ENCODE peak calls at places on chromosomes 4 and X, in five cellular contexts. Y is upper lobe of left lung, C is transverse colon, L is PC-3, E is A673. F is an unnamed sample.

GRCh38 chrX:107880054-107880610 is 54.5 kb downstream of the MID2 start:
- DNase-seq in Y (no peak), C (no peak), L (peak; percentile 33), E (no peak), F (no peak)

GRCh38 chrX:74431807-74432206 is 10.5 kb downstream of the SLC16A2 start:
- DNase-seq in Y (no peak), C (no peak), L (no peak), E (no peak), F (no peak)

GRCh38 chr4:140622333-140622958 is 53.7 kb upstream of the UCP1 start:
- DNase-seq in Y (peak; percentile 66), C (no peak), L (no peak), E (no peak), F (no peak)

GRCh38 chrX:34918091-34918736 is 24.4 kb upstream of the FAM47B start:
- DNase-seq in Y (no peak), C (no peak), L (peak; percentile 51), E (no peak), F (no peak)

GRCh38 chrX:118240359-118240758 is 105.5 kb upstream of the WDR44 start:
- DNase-seq in Y (no peak), C (no peak), L (no peak), E (no peak), F (no peak)

GRCh38 chr4:978957-979701 is 5.8 kb upstream of the DGKQ start:
- DNase-seq in Y (peak; percentile 58), C (no peak), L (no peak), E (no peak), F (no peak)

GRCh38 chrX:138986866-138987265 is 275.3 kb upstream of the FGF13 start:
- DNase-seq in Y (no peak), C (no peak), L (peak; percentile 62), E (no peak), F (no peak)

GRCh38 chrX:73916489-73916888 is 353.5 kb downstream of the CHIC1 start:
- DNase-seq in Y (no peak), C (no peak), L (no peak), E (no peak), F (no peak)

GRCh38 chr4:83516042-83516772 is 19.7 kb upstream of the GPAT3 start:
- DNase-seq in Y (no peak), C (no peak), L (peak; percentile 93), E (no peak), F (no peak)

GRCh38 chr4:119138046-119138445 is 2.4 kb downstream of the MYOZ2 start:
- DNase-seq in Y (no peak), C (no peak), L (no peak), E (peak; percentile 14), F (no peak)

GRCh38 chr4:170124391-170124790 is 34.6 kb upstream of the AADAT start:
- DNase-seq in Y (no peak), C (no peak), L (no peak), E (no peak), F (no peak)

GRCh38 chr4:181541396-181541795 is 701.8 kb upstream of the TENM3 start:
- DNase-seq in Y (no peak), C (no peak), L (no peak), E (peak; percentile 22), F (no peak)

GRCh38 chr4:172892300-172892699 is 276.3 kb upstream of the GALNT7 start:
- DNase-seq in Y (no peak), C (no peak), L (peak; percentile 52), E (peak; percentile 45), F (no peak)

GRCh38 chr4:7364979-7365378 is 69.8 kb downstream of the PSAPL1 start:
- DNase-seq in Y (no peak), C (no peak), L (no peak), E (no peak), F (no peak)

GRCh38 chr4:76087007-76087769 is 12.7 kb downstream of the ART3 start:
- DNase-seq in Y (no peak), C (peak; percentile 37), L (peak; percentile 73), E (peak; percentile 70), F (peak; percentile 66)

GRCh38 chrX:38220024-38220935 is at the start of gene SRPX:
- DNase-seq in Y (peak; percentile 75), C (peak; percentile 27), L (peak; percentile 69), E (peak; percentile 74), F (peak; percentile 26)

GRCh38 chr4:23945521-23946017 is 55.7 kb upstream of the PPARGC1A start:
- DNase-seq in Y (no peak), C (peak; percentile 16), L (peak; percentile 46), E (no peak), F (peak; percentile 36)

GRCh38 chr4:9996319-9997110 is 24.8 kb downstream of the SLC2A9 start:
- DNase-seq in Y (no peak), C (peak; percentile 76), L (no peak), E (no peak), F (no peak)

GRCh38 chrX:139826065-139827044 is 106.5 kb downstream of the ATP11C start:
- DNase-seq in Y (no peak), C (no peak), L (peak; percentile 23), E (peak; percentile 84), F (no peak)

GRCh38 chr4:3201718-3202702 is 46.9 kb upstream of the MSANTD1 start:
- DNase-seq in Y (no peak), C (peak; percentile 18), L (no peak), E (peak; percentile 9), F (peak; percentile 17)

GRCh38 chr4:101222156-101222845 is 125.0 kb downstream of the PPP3CA start:
- DNase-seq in Y (no peak), C (no peak), L (no peak), E (no peak), F (no peak)

GRCh38 chrX:115690554-115691216 is 129.7 kb downstream of the PLS3 start:
- DNase-seq in Y (no peak), C (peak; percentile 35), L (peak; percentile 84), E (peak; percentile 84), F (peak; percentile 69)

GRCh38 chrX:69285401-69285871 is 120.2 kb upstream of the PJA1 start:
- DNase-seq in Y (no peak), C (peak; percentile 30), L (no peak), E (no peak), F (peak; percentile 50)

GRCh38 chr4:183173580-183174526 is 74.8 kb downstream of the WWC2 start:
- DNase-seq in Y (peak; percentile 8), C (no peak), L (no peak), E (peak; percentile 35), F (no peak)

GRCh38 chrX:71625471-71625870 is 7.2 kb upstream of the CXCR3 start:
- DNase-seq in Y (no peak), C (no peak), L (no peak), E (no peak), F (no peak)

GRCh38 chr4:117817316-117817715 is 217.0 kb upstream of the NDST3 start:
- DNase-seq in Y (no peak), C (no peak), L (no peak), E (peak; percentile 28), F (no peak)

DNA sequence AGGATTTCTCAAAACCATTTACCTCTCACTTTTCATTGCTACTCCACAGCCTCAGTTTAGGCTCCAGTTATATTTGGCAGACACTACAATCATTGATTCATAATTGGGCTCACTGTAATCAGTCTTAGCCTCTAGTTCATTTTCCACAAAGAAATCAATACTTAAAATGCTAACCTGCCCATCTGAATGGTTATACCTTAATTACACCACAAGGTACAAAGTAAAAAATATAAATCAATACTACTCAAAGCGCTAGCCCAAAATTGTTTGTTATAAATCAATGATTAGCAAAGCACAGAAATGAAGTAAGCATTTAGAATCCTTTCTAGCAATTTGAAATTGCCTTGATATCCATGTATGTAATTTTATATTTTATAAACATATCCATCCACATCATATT is 222.6 kb upstream of the NDST3 start:
- DNase-seq in Y (no peak), C (no peak), L (no peak), E (no peak), F (no peak)
- H3K4me1 ChIP-seq in Y (no peaks in the 10 kb centered on the region), C (no peaks in the 10 kb centered on the region), L (no peaks in the 10 kb centered on the region), E (no peaks in the 10 kb centered on the region), F (no peaks in the 10 kb centered on the region)

DNA sequence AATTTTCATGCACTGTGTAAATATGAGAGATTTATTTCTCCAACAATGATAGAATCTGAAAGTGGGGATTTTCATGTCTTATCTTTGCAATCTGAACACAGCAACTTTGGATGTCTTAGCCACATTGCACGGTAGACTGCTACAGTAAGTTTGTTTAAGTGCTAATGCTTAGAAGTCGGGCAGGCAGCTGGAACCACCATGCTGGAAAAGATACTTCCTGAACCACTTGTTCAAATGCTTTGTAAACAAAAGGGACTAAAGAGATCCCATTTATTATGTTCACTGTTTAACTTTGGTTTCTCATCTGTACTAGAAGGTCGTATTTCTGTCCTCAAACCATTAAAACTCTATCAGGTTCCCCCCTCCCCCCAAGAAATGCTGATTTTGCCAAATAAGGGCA is 555.9 kb upstream of the DIPK2B start:
- DNase-seq in Y (no peak), C (no peak), L (peak; percentile 63), E (peak; percentile 40), F (no peak)
- H3K4me3 ChIP-seq in Y (no peak overlapping the region), C (no peak overlapping the region), L (no peak overlapping the region), E (no peak overlapping the region), F (no peak overlapping the region)

GRCh38 chrX:1528186-1528883 is 8.7 kb downstream of the P2RY8 start:
- DNase-seq in Y (no peak), C (no peak), L (no peak), E (no peak), F (no peak)
- H3K4me1 ChIP-seq in Y (no peaks in the 10 kb centered on the region), C (no peaks in the 10 kb centered on the region), L (no peaks in the 10 kb centered on the region), E (no peaks in the 10 kb centered on the region), F (no peaks in the 10 kb centered on the region)

GRCh38 chr4:80306255-80306654 is 29.3 kb upstream of the CFAP299 start:
- DNase-seq in Y (no peak), C (no peak), L (peak; percentile 67), E (no peak), F (no peak)

GRCh38 chr4:80307183-80307735 is 28.3 kb upstream of the CFAP299 start:
- DNase-seq in Y (no peak), C (no peak), L (no peak), E (peak; percentile 74), F (no peak)

GRCh38 chr4:80308466-80308822 is 27.1 kb upstream of the CFAP299 start:
- DNase-seq in Y (no peak), C (no peak), L (no peak), E (no peak), F (no peak)

GRCh38 chr4:80309301-80310004 is 26.1 kb upstream of the CFAP299 start:
- DNase-seq in Y (no peak), C (no peak), L (peak; percentile 77), E (no peak), F (no peak)

DNA sequence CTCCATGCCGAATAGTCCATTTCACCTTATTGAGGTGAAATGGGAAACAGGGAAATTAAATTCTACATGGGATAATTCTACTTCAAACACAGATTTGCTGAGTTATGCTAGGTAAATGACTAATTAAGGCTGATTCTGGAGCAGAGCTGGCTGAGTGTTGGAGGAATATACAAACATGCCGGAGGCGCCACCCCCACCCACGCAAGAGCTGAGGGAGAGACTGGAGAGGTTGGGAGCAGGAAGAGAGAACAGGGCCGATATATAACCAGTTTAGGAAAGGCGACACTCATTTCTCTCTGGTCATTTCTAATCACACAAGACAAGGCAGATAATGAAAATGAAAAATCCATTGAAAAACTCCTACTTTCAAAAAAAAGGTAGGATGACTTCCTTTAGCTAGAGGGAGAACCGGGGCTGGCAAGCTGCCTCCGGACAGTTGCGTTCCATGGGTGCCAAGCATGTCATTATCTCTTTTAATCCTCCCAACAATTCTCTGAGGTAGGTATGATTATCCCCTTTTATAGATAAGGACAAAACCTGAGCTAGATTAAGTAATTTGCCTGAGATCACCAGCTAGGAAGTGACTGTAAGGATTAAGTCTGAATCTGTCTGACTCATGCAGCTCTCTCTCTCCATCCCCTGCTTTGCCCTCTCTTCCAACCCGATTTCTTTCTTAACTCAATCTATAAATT is 27.6 kb upstream of the CFAP299 start:
- DNase-seq in Y (no peak), C (no peak), L (peak; percentile 59), E (peak; percentile 14), F (no peak)
- H3K4me3 ChIP-seq in Y (no peak overlapping the region), C (no peak overlapping the region), L (peak overlapping the region; percentile 44), E (no peak overlapping the region), F (no peak overlapping the region)

GRCh38 chr4:87911252-87911774 is 64.2 kb upstream of the SPP1 start:
- DNase-seq in Y (no peak), C (no peak), L (no peak), E (no peak), F (no peak)
- H3K4me1 ChIP-seq in Y (peaks cover 6% of the 10 kb centered on the region), C (peaks cover 6% of the 10 kb centered on the region), L (no peaks in the 10 kb centered on the region), E (no peaks in the 10 kb centered on the region), F (peaks cover 3% of the 10 kb centered on the region)

F was measured in testis.